ENCODE peak calls at places on chromosomes 16 and 17, in four cellular contexts. One of them, this sample, is unnamed.

GRCh38 chr16:27960619-27961295 is 102.8 kb downstream of the GSG1L start:
- DNase-seq in K562: no peak
- DNase-seq in HepG2: no peak
- DNase-seq in A549: no peak
- DNase-seq in this sample: no peak

GRCh38 chr16:14608111-14608566 is 21.9 kb downstream of the PARN start:
- DNase-seq in K562: no peak
- DNase-seq in HepG2: no peak
- DNase-seq in A549: no peak
- DNase-seq in this sample: no peak

GRCh38 chr16:73546351-73546845 is 498.5 kb upstream of the ZFHX3 start:
- DNase-seq in K562: no peak
- DNase-seq in HepG2: no peak
- DNase-seq in A549: no peak
- DNase-seq in this sample: no peak

GRCh38 chr17:27339836-27340550 is 46.1 kb downstream of the WSB1 start:
- DNase-seq in K562: peak
- DNase-seq in HepG2: peak
- DNase-seq in A549: peak
- DNase-seq in this sample: no peak

GRCh38 chr17:20059728-20060188 is 50.6 kb downstream of the SPECC1 start:
- DNase-seq in K562: no peak
- DNase-seq in HepG2: peak
- DNase-seq in A549: peak
- DNase-seq in this sample: no peak

GRCh38 chr16:25219070-25219737 is 2.5 kb downstream of the AQP8 start:
- DNase-seq in K562: no peak
- DNase-seq in HepG2: peak
- DNase-seq in A549: no peak
- DNase-seq in this sample: no peak

GRCh38 chr17:38590988-38591758 is 14.6 kb downstream of the SRCIN1 start:
- DNase-seq in K562: no peak
- DNase-seq in HepG2: peak
- DNase-seq in A549: no peak
- DNase-seq in this sample: no peak

GRCh38 chr17:69773081-69773480 is 301.9 kb upstream of the KCNJ16 start:
- DNase-seq in K562: no peak
- DNase-seq in HepG2: no peak
- DNase-seq in A549: no peak
- DNase-seq in this sample: no peak

GRCh38 chr16:28063047-28063521 is 430 bp downstream of the GSG1L start:
- DNase-seq in K562: no peak
- DNase-seq in HepG2: no peak
- DNase-seq in A549: no peak
- DNase-seq in this sample: peak

GRCh38 chr17:70184207-70184606 is 14.9 kb downstream of the KCNJ2 start:
- DNase-seq in K562: no peak
- DNase-seq in HepG2: no peak
- DNase-seq in A549: no peak
- DNase-seq in this sample: no peak

GRCh38 chr16:22932032-22932771 is 118.2 kb downstream of the HS3ST2 start:
- DNase-seq in K562: no peak
- DNase-seq in HepG2: no peak
- DNase-seq in A549: no peak
- DNase-seq in this sample: no peak

GRCh38 chr16:2150418-2151187 is 2.2 kb downstream of the RAB26 start:
- DNase-seq in K562: no peak
- DNase-seq in HepG2: peak
- DNase-seq in A549: peak
- DNase-seq in this sample: peak

GRCh38 chr17:18379246-18380146 is 1.9 kb downstream of the EVPLL start:
- DNase-seq in K562: no peak
- DNase-seq in HepG2: no peak
- DNase-seq in A549: no peak
- DNase-seq in this sample: no peak

GRCh38 chr16:12459401-12459791 is 344.3 kb downstream of the CPPED1 start:
- DNase-seq in K562: no peak
- DNase-seq in HepG2: no peak
- DNase-seq in A549: no peak
- DNase-seq in this sample: no peak

GRCh38 chr16:35908942-35909341 is 2449.5 kb downstream of the TP53TG3F start:
- DNase-seq in K562: peak
- DNase-seq in HepG2: no peak
- DNase-seq in A549: no peak
- DNase-seq in this sample: no peak

GRCh38 chr16:20401475-20402016 is 3.0 kb downstream of the PDILT start:
- DNase-seq in K562: no peak
- DNase-seq in HepG2: no peak
- DNase-seq in A549: no peak
- DNase-seq in this sample: no peak

GRCh38 chr16:31117384-31118222 is at the start of gene KAT8:
- DNase-seq in K562: peak
- DNase-seq in HepG2: peak
- DNase-seq in A549: peak
- DNase-seq in this sample: peak

GRCh38 chr16:75304521-75305363 is 53.3 kb upstream of the BCAR1 start:
- DNase-seq in K562: peak
- DNase-seq in HepG2: peak
- DNase-seq in A549: peak
- DNase-seq in this sample: no peak

GRCh38 chr17:46726106-46726670 is 92.3 kb downstream of the WNT3 start:
- DNase-seq in K562: no peak
- DNase-seq in HepG2: no peak
- DNase-seq in A549: no peak
- DNase-seq in this sample: no peak

GRCh38 chr16:89720859-89721643 is at the start of the genes VPS9D1 and ZNF276:
- DNase-seq in K562: peak
- DNase-seq in HepG2: peak
- DNase-seq in A549: peak
- DNase-seq in this sample: peak

GRCh38 chr16:49603956-49604355 is 230.4 kb downstream of the C16orf78 start:
- DNase-seq in K562: no peak
- DNase-seq in HepG2: no peak
- DNase-seq in A549: no peak
- DNase-seq in this sample: no peak

GRCh38 chr17:80018917-80019651 is 16.6 kb downstream of the TBC1D16 start:
- DNase-seq in K562: no peak
- DNase-seq in HepG2: peak
- DNase-seq in A549: no peak
- DNase-seq in this sample: no peak

GRCh38 chr17:63549289-63549945 is 860 bp upstream of the DCAF7 start:
- DNase-seq in K562: no peak
- DNase-seq in HepG2: no peak
- DNase-seq in A549: no peak
- DNase-seq in this sample: no peak

GRCh38 chr17:60145006-60145935 is 4.5 kb upstream of the CA4 start:
- DNase-seq in K562: no peak
- DNase-seq in HepG2: no peak
- DNase-seq in A549: no peak
- DNase-seq in this sample: no peak

GRCh38 chr17:78716814-78717393 is 65.2 kb downstream of the CYTH1 start:
- DNase-seq in K562: no peak
- DNase-seq in HepG2: no peak
- DNase-seq in A549: peak
- DNase-seq in this sample: no peak

GRCh38 chr17:74080936-74081335 is 122.5 kb upstream of the RPL38 start:
- DNase-seq in K562: no peak
- DNase-seq in HepG2: no peak
- DNase-seq in A549: no peak
- DNase-seq in this sample: no peak

GRCh38 chr16:89152831-89153700 is 18.5 kb upstream of the CDH15 start:
- DNase-seq in K562: no peak
- DNase-seq in HepG2: no peak
- DNase-seq in A549: no peak
- DNase-seq in this sample: no peak

GRCh38 chr17:488993-489757 is 136.6 kb upstream of the RPH3AL start:
- DNase-seq in K562: no peak
- DNase-seq in HepG2: peak
- DNase-seq in A549: no peak
- DNase-seq in this sample: peak

DNA sequence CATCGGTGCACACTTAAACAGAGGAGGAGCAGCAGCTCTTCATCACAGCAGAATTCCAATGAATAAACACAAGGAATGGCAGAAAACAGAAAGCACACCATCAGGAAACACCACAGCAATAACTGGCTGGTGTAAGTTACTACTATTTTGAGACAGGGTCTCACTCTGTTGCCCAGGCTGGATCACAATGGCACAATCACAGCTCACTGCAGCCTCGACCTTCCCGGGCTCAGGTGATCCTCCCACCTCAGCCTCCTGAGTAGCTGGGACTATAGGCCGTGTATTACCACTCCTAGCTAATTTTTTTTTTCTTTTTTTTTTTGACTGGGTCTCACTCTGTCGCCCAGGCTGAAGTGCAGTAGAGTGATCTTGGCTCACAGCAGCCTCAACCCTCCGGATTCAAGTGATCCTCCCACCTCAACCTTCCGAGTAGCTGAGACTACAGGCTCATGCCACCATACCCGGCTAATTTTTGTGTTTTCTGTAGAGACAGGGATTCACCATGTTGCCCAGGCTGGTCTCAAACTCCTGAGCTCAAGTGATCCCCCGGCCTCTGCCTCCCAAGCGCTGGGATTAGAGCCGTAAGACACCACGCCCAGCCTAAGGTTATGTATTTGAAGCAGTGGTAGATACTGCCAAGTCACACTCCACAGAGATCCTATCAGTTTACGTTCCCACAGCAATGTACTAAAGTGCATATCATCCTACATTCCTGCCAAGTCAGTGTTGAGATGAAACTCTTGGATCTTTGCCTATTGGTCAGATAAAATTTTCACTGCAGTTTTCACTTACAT is 20.7 kb downstream of the TRAP1 start:
- DNase-seq in K562: peak
- DNase-seq in HepG2: peak
- DNase-seq in A549: no peak
- DNase-seq in this sample: no peak
- TF ChIP-seq HMGXB4 in K562: no peak
- TF ChIP-seq HMGXB4 in HepG2: no peak
- TF ChIP-seq HMGXB4 in A549: no peak
- TF ChIP-seq HMGXB4 in this sample: no peak

GRCh38 chr17:66310528-66311148 is 8.2 kb downstream of the PRKCA start:
- DNase-seq in K562: no peak
- DNase-seq in HepG2: no peak
- DNase-seq in A549: no peak
- DNase-seq in this sample: peak
- TF ChIP-seq HMGXB4 in K562: no peak
- TF ChIP-seq HMGXB4 in HepG2: no peak
- TF ChIP-seq HMGXB4 in A549: no peak
- TF ChIP-seq HMGXB4 in this sample: no peak

GRCh38 chr17:17179371-17179827 is 26.7 kb downstream of the PLD6 start:
- DNase-seq in K562: no peak
- DNase-seq in HepG2: no peak
- DNase-seq in A549: no peak
- DNase-seq in this sample: no peak
- TF ChIP-seq HMGXB4 in K562: no peak
- TF ChIP-seq HMGXB4 in HepG2: no peak
- TF ChIP-seq HMGXB4 in A549: no peak
- TF ChIP-seq HMGXB4 in this sample: no peak

GRCh38 chr16:66843191-66843590 is 1.0 kb upstream of the CA7 start:
- DNase-seq in K562: no peak
- DNase-seq in HepG2: no peak
- DNase-seq in A549: no peak
- DNase-seq in this sample: no peak
- TF ChIP-seq HMGXB4 in K562: no peak
- TF ChIP-seq HMGXB4 in HepG2: no peak
- TF ChIP-seq HMGXB4 in A549: no peak
- TF ChIP-seq HMGXB4 in this sample: no peak

GRCh38 chr17:51120357-51120738 is 320 bp downstream of the SPAG9 start:
- DNase-seq in K562: peak
- DNase-seq in HepG2: no peak
- DNase-seq in A549: peak
- DNase-seq in this sample: peak

GRCh38 chr17:51120739-51121619 is at the start of gene SPAG9:
- DNase-seq in K562: peak
- DNase-seq in HepG2: peak
- DNase-seq in A549: peak
- DNase-seq in this sample: peak

GRCh38 chr17:51121620-51122472 is 1.2 kb upstream of the SPAG9 start:
- DNase-seq in K562: peak
- DNase-seq in HepG2: peak
- DNase-seq in A549: peak
- DNase-seq in this sample: peak

GRCh38 chr17:51119415-51120356 is 982 bp downstream of the SPAG9 start:
- DNase-seq in K562: no peak
- DNase-seq in HepG2: peak
- DNase-seq in A549: peak
- DNase-seq in this sample: peak

GRCh38 chr17:51118330-51119195 is 2.1 kb downstream of the SPAG9 start:
- DNase-seq in K562: no peak
- DNase-seq in HepG2: peak
- DNase-seq in A549: no peak
- DNase-seq in this sample: no peak
- TF ChIP-seq HMGXB4 in K562: no peak
- TF ChIP-seq HMGXB4 in HepG2: no peak
- TF ChIP-seq HMGXB4 in A549: no peak
- TF ChIP-seq HMGXB4 in this sample: no peak